ENCODE peak calls at places on chromosome 3, in seven cellular contexts. One of them, this sample, is unnamed.

GRCh38 chr3:156291269-156292123 is 171.1 kb downstream of the KCNAB1 start:
- DNase-seq in fibroblast of lung: peak; percentile 49
- DNase-seq in epithelial cell of esophagus: peak; percentile 4
- DNase-seq in HFF-Myc: no peak
- DNase-seq in Panc1: no peak
- DNase-seq in cardiac fibroblast: peak; percentile 27
- DNase-seq in fibroblast of mammary gland: peak; percentile 19
- DNase-seq in this sample: no peak

GRCh38 chr3:24160424-24160823 is 215.3 kb downstream of the NR1D2 start:
- DNase-seq in fibroblast of lung: peak; percentile 23
- DNase-seq in epithelial cell of esophagus: peak; percentile 34
- DNase-seq in HFF-Myc: peak; percentile 19
- DNase-seq in Panc1: no peak
- DNase-seq in cardiac fibroblast: no peak
- DNase-seq in fibroblast of mammary gland: peak; percentile 22
- DNase-seq in this sample: no peak

GRCh38 chr3:177824190-177824786 is 627.0 kb upstream of the TBL1XR1 start:
- DNase-seq in fibroblast of lung: peak; percentile 85
- DNase-seq in epithelial cell of esophagus: peak; percentile 66
- DNase-seq in HFF-Myc: no peak
- DNase-seq in Panc1: no peak
- DNase-seq in cardiac fibroblast: peak; percentile 79
- DNase-seq in fibroblast of mammary gland: peak; percentile 72
- DNase-seq in this sample: no peak

GRCh38 chr3:47359283-47359682 is 21.5 kb upstream of the PTPN23 start:
- DNase-seq in fibroblast of lung: no peak
- DNase-seq in epithelial cell of esophagus: no peak
- DNase-seq in HFF-Myc: no peak
- DNase-seq in Panc1: no peak
- DNase-seq in cardiac fibroblast: no peak
- DNase-seq in fibroblast of mammary gland: no peak
- DNase-seq in this sample: no peak

GRCh38 chr3:4474683-4475490 is 7.8 kb upstream of the SUMF1 start:
- DNase-seq in fibroblast of lung: peak; percentile 78
- DNase-seq in epithelial cell of esophagus: peak; percentile 58
- DNase-seq in HFF-Myc: peak; percentile 19
- DNase-seq in Panc1: no peak
- DNase-seq in cardiac fibroblast: peak; percentile 94
- DNase-seq in fibroblast of mammary gland: peak; percentile 91
- DNase-seq in this sample: no peak

GRCh38 chr3:181700168-181701087 is 11.3 kb upstream of the SOX2 start:
- DNase-seq in fibroblast of lung: peak; percentile 69
- DNase-seq in epithelial cell of esophagus: peak; percentile 83
- DNase-seq in HFF-Myc: peak; percentile 20
- DNase-seq in Panc1: peak; percentile 64
- DNase-seq in cardiac fibroblast: peak; percentile 78
- DNase-seq in fibroblast of mammary gland: peak; percentile 75
- DNase-seq in this sample: peak; percentile 70

GRCh38 chr3:146052046-146052790 is 108.8 kb downstream of the PLOD2 start:
- DNase-seq in fibroblast of lung: no peak
- DNase-seq in epithelial cell of esophagus: no peak
- DNase-seq in HFF-Myc: no peak
- DNase-seq in Panc1: no peak
- DNase-seq in cardiac fibroblast: no peak
- DNase-seq in fibroblast of mammary gland: no peak
- DNase-seq in this sample: no peak

GRCh38 chr3:81289676-81290075 is 471.8 kb downstream of the GBE1 start:
- DNase-seq in fibroblast of lung: peak; percentile 79
- DNase-seq in epithelial cell of esophagus: no peak
- DNase-seq in HFF-Myc: no peak
- DNase-seq in Panc1: no peak
- DNase-seq in cardiac fibroblast: peak; percentile 11
- DNase-seq in fibroblast of mammary gland: no peak
- DNase-seq in this sample: no peak

GRCh38 chr3:14418670-14419250 is 16.4 kb downstream of the SLC6A6 start:
- DNase-seq in fibroblast of lung: no peak
- DNase-seq in epithelial cell of esophagus: no peak
- DNase-seq in HFF-Myc: no peak
- DNase-seq in Panc1: no peak
- DNase-seq in cardiac fibroblast: no peak
- DNase-seq in fibroblast of mammary gland: no peak
- DNase-seq in this sample: no peak

GRCh38 chr3:127483902-127484591 is 106.5 kb downstream of the TPRA1 start:
- DNase-seq in fibroblast of lung: no peak
- DNase-seq in epithelial cell of esophagus: no peak
- DNase-seq in HFF-Myc: no peak
- DNase-seq in Panc1: no peak
- DNase-seq in cardiac fibroblast: no peak
- DNase-seq in fibroblast of mammary gland: no peak
- DNase-seq in this sample: peak; percentile 71

GRCh38 chr3:66625464-66626216 is 124.8 kb upstream of the LRIG1 start:
- DNase-seq in fibroblast of lung: no peak
- DNase-seq in epithelial cell of esophagus: no peak
- DNase-seq in HFF-Myc: peak; percentile 39
- DNase-seq in Panc1: no peak
- DNase-seq in cardiac fibroblast: no peak
- DNase-seq in fibroblast of mammary gland: no peak
- DNase-seq in this sample: no peak

GRCh38 chr3:69781593-69781992 is 42.3 kb downstream of the MITF start:
- DNase-seq in fibroblast of lung: no peak
- DNase-seq in epithelial cell of esophagus: no peak
- DNase-seq in HFF-Myc: no peak
- DNase-seq in Panc1: no peak
- DNase-seq in cardiac fibroblast: no peak
- DNase-seq in fibroblast of mammary gland: no peak
- DNase-seq in this sample: no peak

GRCh38 chr3:20316238-20316637 is 130.2 kb upstream of the SGO1 start:
- DNase-seq in fibroblast of lung: no peak
- DNase-seq in epithelial cell of esophagus: no peak
- DNase-seq in HFF-Myc: no peak
- DNase-seq in Panc1: no peak
- DNase-seq in cardiac fibroblast: no peak
- DNase-seq in fibroblast of mammary gland: no peak
- DNase-seq in this sample: no peak

GRCh38 chr3:45554001-45554691 is 40.4 kb upstream of the LIMD1 start:
- DNase-seq in fibroblast of lung: peak; percentile 73
- DNase-seq in epithelial cell of esophagus: no peak
- DNase-seq in HFF-Myc: no peak
- DNase-seq in Panc1: no peak
- DNase-seq in cardiac fibroblast: peak; percentile 43
- DNase-seq in fibroblast of mammary gland: peak; percentile 66
- DNase-seq in this sample: peak; percentile 66

GRCh38 chr3:121989943-121990342 is 32.1 kb downstream of the ILDR1 start:
- DNase-seq in fibroblast of lung: no peak
- DNase-seq in epithelial cell of esophagus: peak; percentile 68
- DNase-seq in HFF-Myc: no peak
- DNase-seq in Panc1: no peak
- DNase-seq in cardiac fibroblast: no peak
- DNase-seq in fibroblast of mammary gland: no peak
- DNase-seq in this sample: no peak

GRCh38 chr3:63290686-63291085 is 12.6 kb downstream of the SYNPR start:
- DNase-seq in fibroblast of lung: no peak
- DNase-seq in epithelial cell of esophagus: no peak
- DNase-seq in HFF-Myc: no peak
- DNase-seq in Panc1: no peak
- DNase-seq in cardiac fibroblast: no peak
- DNase-seq in fibroblast of mammary gland: no peak
- DNase-seq in this sample: no peak

GRCh38 chr3:127688416-127689265 is 15.9 kb downstream of the ABTB1 start:
- DNase-seq in fibroblast of lung: peak; percentile 67
- DNase-seq in epithelial cell of esophagus: no peak
- DNase-seq in HFF-Myc: no peak
- DNase-seq in Panc1: no peak
- DNase-seq in cardiac fibroblast: peak; percentile 55
- DNase-seq in fibroblast of mammary gland: peak; percentile 21
- DNase-seq in this sample: no peak

GRCh38 chr3:112699436-112699978 is 58.6 kb upstream of the CCDC80 start:
- DNase-seq in fibroblast of lung: peak; percentile 87
- DNase-seq in epithelial cell of esophagus: peak; percentile 58
- DNase-seq in HFF-Myc: no peak
- DNase-seq in Panc1: no peak
- DNase-seq in cardiac fibroblast: peak; percentile 83
- DNase-seq in fibroblast of mammary gland: peak; percentile 81
- DNase-seq in this sample: no peak

GRCh38 chr3:25412269-25412668 is 15.8 kb upstream of the RARB start:
- DNase-seq in fibroblast of lung: peak; percentile 37
- DNase-seq in epithelial cell of esophagus: no peak
- DNase-seq in HFF-Myc: no peak
- DNase-seq in Panc1: no peak
- DNase-seq in cardiac fibroblast: peak; percentile 57
- DNase-seq in fibroblast of mammary gland: peak; percentile 19
- DNase-seq in this sample: no peak

GRCh38 chr3:104763007-104763406 is 603.7 kb upstream of the ALCAM start:
- DNase-seq in fibroblast of lung: peak; percentile 63
- DNase-seq in epithelial cell of esophagus: peak; percentile 6
- DNase-seq in HFF-Myc: peak; percentile 6
- DNase-seq in Panc1: no peak
- DNase-seq in cardiac fibroblast: peak; percentile 62
- DNase-seq in fibroblast of mammary gland: peak; percentile 10
- DNase-seq in this sample: no peak

GRCh38 chr3:70053293-70053692 is 53.8 kb downstream of the SAMMSON start:
- DNase-seq in fibroblast of lung: peak; percentile 7
- DNase-seq in epithelial cell of esophagus: peak; percentile 4
- DNase-seq in HFF-Myc: no peak
- DNase-seq in Panc1: no peak
- DNase-seq in cardiac fibroblast: peak; percentile 5
- DNase-seq in fibroblast of mammary gland: no peak
- DNase-seq in this sample: no peak

GRCh38 chr3:151478376-151478702 is 17.5 kb upstream of the IGSF10 start:
- DNase-seq in fibroblast of lung: no peak
- DNase-seq in epithelial cell of esophagus: no peak
- DNase-seq in HFF-Myc: no peak
- DNase-seq in Panc1: no peak
- DNase-seq in cardiac fibroblast: no peak
- DNase-seq in fibroblast of mammary gland: no peak
- DNase-seq in this sample: no peak

DNA sequence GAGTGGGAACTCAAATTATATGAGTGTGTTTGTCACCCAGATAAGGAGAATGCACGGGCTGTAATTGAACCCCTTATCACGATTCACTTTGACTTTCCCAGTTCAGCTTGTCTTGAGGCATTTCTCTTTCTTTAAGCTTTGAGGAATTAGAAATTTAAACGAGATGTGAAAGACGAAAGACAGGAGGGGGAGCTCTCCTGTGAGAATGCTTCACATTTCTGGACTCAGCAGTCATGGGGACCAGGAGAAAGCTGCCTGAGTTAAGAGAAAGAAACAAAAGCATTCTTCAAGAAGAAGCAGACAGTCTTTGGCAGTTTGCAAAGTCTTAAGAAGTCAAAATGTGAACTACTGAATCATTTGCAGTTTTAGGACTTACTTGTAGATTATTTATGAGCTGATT is 205.6 kb downstream of the NECTIN3 start:
- DNase-seq in fibroblast of lung: peak; percentile 72
- DNase-seq in epithelial cell of esophagus: peak; percentile 26
- DNase-seq in HFF-Myc: peak; percentile 2
- DNase-seq in Panc1: no peak
- DNase-seq in cardiac fibroblast: peak; percentile 57
- DNase-seq in fibroblast of mammary gland: peak; percentile 36
- DNase-seq in this sample: no peak
- TF ChIP-seq CTCF in fibroblast of lung: peak; percentile 44
- TF ChIP-seq CTCF in epithelial cell of esophagus: peak; percentile 15
- TF ChIP-seq CTCF in HFF-Myc: no peak
- TF ChIP-seq CTCF in Panc1: no peak
- TF ChIP-seq CTCF in cardiac fibroblast: no peak
- TF ChIP-seq CTCF in fibroblast of mammary gland: peak; percentile 31
- TF ChIP-seq CTCF in this sample: no peak

DNA sequence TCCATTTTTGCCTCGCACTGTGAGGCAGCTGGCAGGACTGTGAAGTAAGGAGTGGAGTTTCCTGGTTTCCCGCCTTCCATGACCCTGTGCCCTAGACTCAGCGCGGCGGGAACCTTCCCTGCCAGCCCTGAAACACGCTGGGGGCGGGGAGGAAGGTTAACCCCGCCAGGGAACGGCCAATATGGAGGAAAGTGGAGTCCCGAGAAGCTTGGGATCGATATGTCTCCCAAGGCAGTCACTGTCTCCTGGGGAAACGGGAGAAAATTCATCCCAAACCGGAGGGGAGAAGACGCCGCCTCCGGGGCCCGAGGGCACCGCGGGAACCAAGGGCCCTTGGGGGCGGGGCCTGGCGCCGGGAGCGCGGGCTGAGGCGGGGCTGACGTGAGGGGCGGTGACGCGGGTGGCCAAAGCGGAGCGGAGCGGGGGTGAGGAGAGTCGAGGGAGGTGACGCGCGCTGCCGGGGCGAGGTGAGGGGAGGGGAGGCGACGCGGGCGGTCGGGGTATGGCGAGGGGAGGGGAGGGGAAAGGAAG is at the start of gene HMCES:
- DNase-seq in fibroblast of lung: peak; percentile 79
- DNase-seq in epithelial cell of esophagus: peak; percentile 90
- DNase-seq in HFF-Myc: peak; percentile 26
- DNase-seq in Panc1: peak; percentile 33
- DNase-seq in cardiac fibroblast: peak; percentile 86
- DNase-seq in fibroblast of mammary gland: peak; percentile 81
- DNase-seq in this sample: peak; percentile 92
- TF ChIP-seq CTCF in fibroblast of lung: no peak
- TF ChIP-seq CTCF in epithelial cell of esophagus: no peak
- TF ChIP-seq CTCF in HFF-Myc: no peak
- TF ChIP-seq CTCF in Panc1: no peak
- TF ChIP-seq CTCF in cardiac fibroblast: no peak
- TF ChIP-seq CTCF in fibroblast of mammary gland: no peak
- TF ChIP-seq CTCF in this sample: no peak

GRCh38 chr3:140896997-140897396 is 44.6 kb upstream of the SLC25A36 start:
- DNase-seq in fibroblast of lung: no peak
- DNase-seq in epithelial cell of esophagus: peak; percentile 37
- DNase-seq in HFF-Myc: no peak
- DNase-seq in Panc1: no peak
- DNase-seq in cardiac fibroblast: peak; percentile 22
- DNase-seq in fibroblast of mammary gland: peak; percentile 29
- DNase-seq in this sample: no peak

GRCh38 chr3:140899363-140899762 is 42.3 kb upstream of the SLC25A36 start:
- DNase-seq in fibroblast of lung: no peak
- DNase-seq in epithelial cell of esophagus: no peak
- DNase-seq in HFF-Myc: no peak
- DNase-seq in Panc1: no peak
- DNase-seq in cardiac fibroblast: no peak
- DNase-seq in fibroblast of mammary gland: no peak
- DNase-seq in this sample: no peak

GRCh38 chr3:140902791-140903190 is 38.8 kb upstream of the SLC25A36 start:
- DNase-seq in fibroblast of lung: no peak
- DNase-seq in epithelial cell of esophagus: no peak
- DNase-seq in HFF-Myc: no peak
- DNase-seq in Panc1: no peak
- DNase-seq in cardiac fibroblast: no peak
- DNase-seq in fibroblast of mammary gland: no peak
- DNase-seq in this sample: no peak

GRCh38 chr3:140903196-140903595 is 38.4 kb upstream of the SLC25A36 start:
- DNase-seq in fibroblast of lung: peak; percentile 60
- DNase-seq in epithelial cell of esophagus: peak; percentile 20
- DNase-seq in HFF-Myc: no peak
- DNase-seq in Panc1: no peak
- DNase-seq in cardiac fibroblast: peak; percentile 28
- DNase-seq in fibroblast of mammary gland: no peak
- DNase-seq in this sample: no peak

GRCh38 chr3:140898340-140899180 is 43.1 kb upstream of the SLC25A36 start:
- DNase-seq in fibroblast of lung: peak; percentile 85
- DNase-seq in epithelial cell of esophagus: peak; percentile 68
- DNase-seq in HFF-Myc: peak; percentile 46
- DNase-seq in Panc1: peak; percentile 28
- DNase-seq in cardiac fibroblast: peak; percentile 90
- DNase-seq in fibroblast of mammary gland: peak; percentile 90
- DNase-seq in this sample: peak; percentile 38
- TF ChIP-seq CTCF in fibroblast of lung: peak; percentile 62
- TF ChIP-seq CTCF in epithelial cell of esophagus: peak; percentile 69
- TF ChIP-seq CTCF in HFF-Myc: peak; percentile 47
- TF ChIP-seq CTCF in Panc1: peak; percentile 70
- TF ChIP-seq CTCF in cardiac fibroblast: peak; percentile 62
- TF ChIP-seq CTCF in fibroblast of mammary gland: peak; percentile 73
- TF ChIP-seq CTCF in this sample: peak; percentile 72

GRCh38 chr3:133041524-133041829 is 3.3 kb downstream of the TMEM108 start:
- DNase-seq in fibroblast of lung: no peak
- DNase-seq in epithelial cell of esophagus: no peak
- DNase-seq in HFF-Myc: no peak
- DNase-seq in Panc1: no peak
- DNase-seq in cardiac fibroblast: no peak
- DNase-seq in fibroblast of mammary gland: no peak
- DNase-seq in this sample: no peak
- TF ChIP-seq CTCF in fibroblast of lung: no peak
- TF ChIP-seq CTCF in epithelial cell of esophagus: no peak
- TF ChIP-seq CTCF in HFF-Myc: no peak
- TF ChIP-seq CTCF in Panc1: peak; percentile 14
- TF ChIP-seq CTCF in cardiac fibroblast: no peak
- TF ChIP-seq CTCF in fibroblast of mammary gland: no peak
- TF ChIP-seq CTCF in this sample: no peak

This sample was measured in GM10248.